ENCODE peak calls at places on chromosomes 16 and 17, in four cellular contexts. M is GM12878, W is H1, A is HepG2. L is an unnamed sample.

GRCh38 chr17:27466376-27466747 is 10.1 kb downstream of the KSR1 start:
- DNase-seq in M (no peak), A (no peak), W (no peak), L (no peak)

GRCh38 chr16:74480150-74481029 is 59.1 kb upstream of the CLEC18B start:
- DNase-seq in W (no peak), M (no peak), A (no peak), L (peak)

GRCh38 chr16:57764341-57765159 is 29.0 kb downstream of the KATNB1 start:
- DNase-seq in M (peak), W (peak), A (peak), L (peak)

GRCh38 chr17:41140360-41141132 is at the start of gene KRTAP4-6:
- DNase-seq in W (no peak), M (no peak), A (peak), L (no peak)

GRCh38 chr17:40122466-40122943 is 734 bp downstream of the MSL1 start:
- DNase-seq in M (no peak), A (no peak), W (peak), L (peak)

GRCh38 chr17:57562231-57562630 is 182.9 kb downstream of the CCDC182 start:
- DNase-seq in M (no peak), A (no peak), W (no peak), L (no peak)

GRCh38 chr16:78709137-78709871 is 609.9 kb downstream of the WWOX start:
- DNase-seq in A (no peak), W (no peak), M (no peak), L (no peak)

GRCh38 chr17:4948997-4949320 is 629 bp upstream of the PFN1 start:
- DNase-seq in M (no peak), W (peak), A (peak), L (peak)

GRCh38 chr16:12551530-12551929 is 252.2 kb downstream of the CPPED1 start:
- DNase-seq in A (no peak), M (no peak), W (no peak), L (no peak)

GRCh38 chr16:89582614-89583196 is 7.1 kb downstream of the CPNE7 start:
- DNase-seq in W (no peak), A (no peak), M (no peak), L (no peak)

GRCh38 chr16:89579351-89579750 is 3.8 kb downstream of the CPNE7 start:
- DNase-seq in A (no peak), W (no peak), M (no peak), L (no peak)

GRCh38 chr16:89581861-89582563 is 6.5 kb downstream of the CPNE7 start:
- DNase-seq in A (peak), W (no peak), M (no peak), L (no peak)

GRCh38 chr16:89583197-89583894 is 7.8 kb downstream of the CPNE7 start:
- DNase-seq in A (no peak), M (no peak), W (no peak), L (no peak)

GRCh38 chr16:89581045-89581695 is 5.6 kb downstream of the CPNE7 start:
- DNase-seq in A (peak), W (no peak), M (no peak), L (no peak)
- TF ChIP-seq ATF2 in A (no peak), W (no peak), M (no peak), L (no peak)

DNA sequence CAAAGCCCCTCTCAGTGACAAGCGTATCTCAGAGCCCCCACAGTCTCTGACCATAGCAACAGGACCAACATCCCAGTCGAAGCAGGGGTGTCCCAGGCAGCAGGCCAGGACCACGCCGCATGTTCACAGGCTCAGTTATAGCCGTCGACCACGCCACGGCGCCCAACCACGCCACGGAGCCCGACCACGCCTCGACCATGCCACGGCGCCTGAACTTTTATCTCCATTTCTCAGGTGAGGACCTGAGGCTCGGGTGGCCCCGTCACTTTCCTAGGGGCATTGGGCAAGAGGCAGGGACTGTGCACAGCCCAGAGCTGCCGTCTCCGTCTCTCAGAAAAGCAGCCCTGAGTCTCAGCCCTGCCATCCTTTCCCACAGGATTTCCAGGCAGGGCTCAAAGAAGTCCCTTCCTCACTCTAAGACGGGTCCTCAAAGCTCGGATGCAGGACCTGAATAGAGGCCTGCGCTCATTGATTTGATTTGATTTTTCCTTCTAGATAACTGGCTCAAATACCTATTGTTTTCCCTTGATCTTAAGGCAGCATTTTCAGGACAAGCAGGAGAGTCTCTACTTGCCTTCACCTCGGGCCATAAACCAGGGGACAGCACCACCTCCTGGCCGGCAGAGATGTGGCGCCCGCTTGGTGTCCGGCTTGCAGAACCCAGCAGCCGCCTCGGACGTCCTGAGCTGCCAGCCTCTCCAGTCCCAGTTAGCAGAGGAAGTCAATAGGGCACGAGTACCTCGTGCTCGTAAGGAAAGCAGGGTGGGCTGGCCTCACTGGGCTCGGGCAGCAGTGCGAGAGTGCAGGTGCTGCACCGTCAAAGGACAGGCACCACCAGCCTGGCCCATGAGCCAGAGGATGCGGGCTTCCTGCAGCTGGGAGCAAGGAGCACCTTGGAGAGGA is 38.8 kb downstream of the C16orf95 start:
- DNase-seq in M (no peak), A (peak), W (peak), L (peak)
- TF ChIP-seq HDAC6 in M (no peak), A (no peak), W (no peak), L (no peak)

DNA sequence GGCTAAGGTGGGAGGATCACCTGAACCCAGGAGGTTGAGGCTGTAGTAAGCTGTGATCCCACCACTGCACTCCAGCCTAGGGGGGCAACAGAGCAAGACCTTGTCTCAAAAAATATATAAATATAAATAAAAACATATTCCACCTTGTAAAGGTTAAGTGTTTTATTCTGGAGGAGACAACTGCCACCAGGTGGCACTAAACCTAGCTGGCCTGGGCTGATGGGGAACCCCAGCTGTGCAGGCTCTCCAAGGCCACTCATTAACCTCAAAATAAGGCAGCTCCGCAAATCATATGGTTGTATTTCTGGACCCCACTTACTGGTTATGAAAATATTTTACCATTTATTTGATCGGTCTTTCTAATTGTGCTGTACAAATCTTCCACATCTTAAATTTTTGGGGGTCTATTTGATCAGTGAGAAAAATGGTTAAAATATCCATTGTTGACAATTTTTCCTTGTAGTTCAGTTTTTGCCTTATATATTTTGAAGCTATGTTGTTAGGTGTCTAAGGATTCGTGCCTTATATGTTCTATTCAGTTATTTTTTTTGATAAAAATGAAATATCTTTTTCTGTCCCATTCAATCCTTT is 8.5 kb upstream of the ICAM2 start:
- DNase-seq in W (peak), M (no peak), A (peak), L (peak)
- TF ChIP-seq ATF2 in W (no peak), M (no peak), A (no peak), L (no peak)

GRCh38 chr16:29876578-29877249 is 13.7 kb upstream of the CDIPT start:
- DNase-seq in A (no peak), M (no peak), W (peak), L (peak)
- TF ChIP-seq HDAC6 in A (no peak), M (no peak), W (no peak), L (no peak)

GRCh38 chr16:81700780-81701165 is 78.3 kb upstream of the PLCG2 start:
- DNase-seq in A (no peak), W (no peak), M (no peak), L (no peak)

GRCh38 chr16:81705261-81705660 is 73.8 kb upstream of the PLCG2 start:
- DNase-seq in A (no peak), M (no peak), W (no peak), L (no peak)

GRCh38 chr16:81702506-81702905 is 76.6 kb upstream of the PLCG2 start:
- DNase-seq in A (no peak), W (no peak), M (no peak), L (no peak)

GRCh38 chr16:81701296-81701970 is 77.7 kb upstream of the PLCG2 start:
- DNase-seq in A (no peak), W (no peak), M (no peak), L (no peak)

GRCh38 chr16:81703177-81704155 is 75.6 kb upstream of the PLCG2 start:
- DNase-seq in W (no peak), M (no peak), A (no peak), L (no peak)
- TF ChIP-seq ATF2 in W (no peak), M (no peak), A (no peak), L (no peak)